ENCODE peak calls at places on chromosomes 2 and 18, in six cellular contexts. P, M, S, H, N and G are unnamed samples.

GRCh38 chr2:39523308-39524044 is 86.4 kb upstream of the MAP4K3 start:
- DNase-seq in H (no peak), P (no peak), S (no peak), M (peak; percentile 91), N (no peak), G (no peak)

GRCh38 chr2:177429688-177430325 is 37.2 kb downstream of the AGPS start:
- DNase-seq in P (peak; percentile 25), N (no peak), M (no peak), H (no peak), S (no peak), G (no peak)

GRCh38 chr2:127619901-127620705 is 25.9 kb upstream of the GPR17 start:
- DNase-seq in P (peak; percentile 35), S (no peak), N (no peak), H (no peak), M (peak; percentile 55), G (no peak)

GRCh38 chr18:13137939-13138821 is 80.4 kb upstream of the LDLRAD4 start:
- DNase-seq in H (peak; percentile 75), M (peak; percentile 40), P (no peak), S (peak; percentile 37), N (peak; percentile 9), G (no peak)

GRCh38 chr18:76450912-76451421 is 44.1 kb downstream of the ZNF516 start:
- DNase-seq in N (peak; percentile 39), P (no peak), M (peak; percentile 29), S (no peak), H (peak; percentile 34), G (peak; percentile 63)

GRCh38 chr2:228927028-228928010 is 343.8 kb downstream of the PID1 start:
- DNase-seq in P (no peak), H (no peak), M (peak; percentile 44), N (no peak), S (no peak), G (no peak)

GRCh38 chr2:104444392-104444791 is 409.5 kb upstream of the POU3F3 start:
- DNase-seq in H (no peak), S (no peak), M (no peak), P (no peak), N (no peak), G (no peak)

GRCh38 chr18:6069539-6069938 is 174.2 kb upstream of the TMEM200C start:
- DNase-seq in N (no peak), S (no peak), M (peak; percentile 88), H (no peak), P (no peak), G (no peak)

GRCh38 chr2:46002507-46002883 is 294.7 kb upstream of the EPAS1 start:
- DNase-seq in P (no peak), S (no peak), N (no peak), H (no peak), M (peak; percentile 26), G (no peak)

GRCh38 chr2:207166349-207167128 is 791 bp upstream of the KLF7 start:
- DNase-seq in M (peak; percentile 61), P (peak; percentile 85), H (peak; percentile 68), S (peak; percentile 76), N (peak; percentile 85), G (no peak)

GRCh38 chr2:6664662-6665061 is 201.0 kb downstream of the CMPK2 start:
- DNase-seq in P (no peak), N (no peak), M (no peak), H (no peak), S (no peak), G (no peak)

GRCh38 chr2:60738679-60739078 is 17.4 kb upstream of the PAPOLG start:
- DNase-seq in S (no peak), H (no peak), N (no peak), P (no peak), M (no peak), G (no peak)

GRCh38 chr2:47310801-47311560 is 92.0 kb upstream of the MSH2 start:
- DNase-seq in M (peak; percentile 26), P (no peak), S (peak; percentile 59), H (no peak), N (peak; percentile 15), G (peak; percentile 67)

GRCh38 chr18:77007251-77007650 is 125.3 kb downstream of the MBP start:
- DNase-seq in P (no peak), H (no peak), N (no peak), S (no peak), M (no peak), G (no peak)

GRCh38 chr2:120771111-120771555 is 35.5 kb downstream of the GLI2 start:
- DNase-seq in N (no peak), S (no peak), P (peak; percentile 7), H (no peak), M (no peak), G (no peak)

GRCh38 chr2:237482485-237482884 is 4.6 kb upstream of the MLPH start:
- DNase-seq in H (no peak), S (peak; percentile 92), M (no peak), N (peak; percentile 52), P (no peak), G (no peak)

GRCh38 chr2:238859636-238860347 is 11.9 kb downstream of the TWIST2 start:
- DNase-seq in N (no peak), H (no peak), M (no peak), S (no peak), P (no peak), G (no peak)

GRCh38 chr18:75206637-75207297 is 2.2 kb downstream of the PTGR3 start:
- DNase-seq in M (no peak), S (no peak), N (no peak), H (no peak), P (no peak), G (no peak)

GRCh38 chr2:234259440-234259839 is 208.9 kb downstream of the SPP2 start:
- DNase-seq in S (no peak), N (no peak), P (no peak), M (no peak), H (no peak), G (no peak)

GRCh38 chr2:174493549-174494331 is 6.9 kb upstream of the GPR155 start:
- DNase-seq in M (no peak), S (no peak), N (no peak), P (no peak), H (peak; percentile 20), G (no peak)

GRCh38 chr2:237012577-237013237 is 73.0 kb upstream of the COPS8 start:
- DNase-seq in N (no peak), H (no peak), S (no peak), P (no peak), M (no peak), G (no peak)

GRCh38 chr2:122692400-122693083 is 937.1 kb downstream of the TSN start:
- DNase-seq in M (no peak), N (peak; percentile 1), H (no peak), S (no peak), P (no peak), G (no peak)

GRCh38 chr18:9637036-9637767 is 22.8 kb upstream of the PPP4R1 start:
- DNase-seq in M (peak; percentile 79), P (no peak), S (no peak), N (no peak), H (no peak), G (no peak)

GRCh38 chr18:51531496-51531895 is 334.0 kb upstream of the MEX3C start:
- DNase-seq in H (no peak), M (peak; percentile 65), S (no peak), N (no peak), P (no peak), G (no peak)

GRCh38 chr2:201072201-201072530 is 365 bp downstream of the NDUFB3 start:
- DNase-seq in H (no peak), S (no peak), N (no peak), P (no peak), M (no peak), G (no peak)

GRCh38 chr2:6069354-6069753 is 377.2 kb downstream of the SOX11 start:
- DNase-seq in H (no peak), M (no peak), S (no peak), P (peak; percentile 57), N (peak; percentile 36), G (peak; percentile 65)

GRCh38 chr2:150997702-150998480 is 263.8 kb downstream of the RBM43 start:
- DNase-seq in S (no peak), P (no peak), N (no peak), M (no peak), H (no peak), G (no peak)

GRCh38 chr2:95023222-95023597 is 2.3 kb upstream of the MAL start:
- DNase-seq in S (no peak), N (peak; percentile 10), H (peak; percentile 62), M (peak; percentile 75), P (no peak), G (no peak)